ENCODE peak calls at places on chromosome 20, in eight cellular contexts. O is testis, W is esophagus squamous epithelium, N is heart left ventricle, H is transverse colon, G is GM12892, L is A549, I is lower leg skin. S is an unnamed sample.

GRCh38 chr20:24910461-24910860 is 38.6 kb upstream of the CST7 start:
- DNase-seq in O (no peak), W (no peak), N (no peak), H (no peak), G (no peak), L (no peak), I (peak; percentile 80), S (no peak)

GRCh38 chr20:63031251-63032014 is 24.7 kb upstream of the BHLHE23 start:
- DNase-seq in O (no peak), W (no peak), N (no peak), H (no peak), G (no peak), L (no peak), I (no peak), S (no peak)

GRCh38 chr20:32433311-32434021 is 75.3 kb downstream of the ASXL1 start:
- DNase-seq in O (no peak), W (no peak), N (no peak), H (no peak), G (no peak), L (no peak), I (peak; percentile 82), S (no peak)

GRCh38 chr20:45011108-45011526 is 44.8 kb downstream of the STK4 start:
- DNase-seq in O (peak; percentile 87), W (no peak), N (peak; percentile 33), H (peak; percentile 65), G (no peak), L (peak; percentile 47), I (no peak), S (no peak)

GRCh38 chr20:9119776-9120175 is 50.9 kb downstream of the PLCB4 start:
- DNase-seq in O (peak; percentile 66), W (no peak), N (peak; percentile 62), H (no peak), G (no peak), L (no peak), I (no peak), S (peak; percentile 45)

GRCh38 chr20:47306095-47306494 is 50.4 kb downstream of the ZMYND8 start:
- DNase-seq in O (no peak), W (no peak), N (no peak), H (no peak), G (no peak), L (no peak), I (peak; percentile 42), S (no peak)

GRCh38 chr20:51562334-51563140 is 20.0 kb upstream of the NFATC2 start:
- DNase-seq in O (peak; percentile 83), W (no peak), N (peak; percentile 89), H (peak; percentile 71), G (peak; percentile 34), L (peak; percentile 90), I (peak; percentile 95), S (peak; percentile 84)

GRCh38 chr20:62129731-62130531 is 7.7 kb downstream of the LSM14B start:
- DNase-seq in O (no peak), W (no peak), N (no peak), H (no peak), G (no peak), L (no peak), I (no peak), S (no peak)

GRCh38 chr20:39019805-39020325 is 57.7 kb downstream of the DHX35 start:
- DNase-seq in O (no peak), W (no peak), N (no peak), H (no peak), G (no peak), L (no peak), I (no peak), S (no peak)

GRCh38 chr20:48332555-48332954 is 495.2 kb downstream of the PREX1 start:
- DNase-seq in O (no peak), W (no peak), N (no peak), H (no peak), G (no peak), L (no peak), I (no peak), S (no peak)

GRCh38 chr20:58546312-58546711 is 31.1 kb upstream of the APCDD1L start:
- DNase-seq in O (peak; percentile 3), W (no peak), N (no peak), H (no peak), G (no peak), L (no peak), I (peak; percentile 46), S (no peak)

GRCh38 chr20:25081065-25081729 is 744 bp downstream of the VSX1 start:
- DNase-seq in O (peak; percentile 71), W (no peak), N (no peak), H (no peak), G (no peak), L (no peak), I (peak; percentile 80), S (no peak)

GRCh38 chr20:50191065-50191565 is 485 bp downstream of the CEBPB start:
- DNase-seq in O (peak; percentile 52), W (no peak), N (peak; percentile 67), H (peak; percentile 75), G (no peak), L (no peak), I (peak; percentile 93), S (no peak)

GRCh38 chr20:36355469-36356171 is 49.5 kb downstream of the DLGAP4 start:
- DNase-seq in O (peak; percentile 65), W (no peak), N (no peak), H (no peak), G (no peak), L (peak; percentile 38), I (no peak), S (no peak)

GRCh38 chr20:60095456-60095855 is 137.2 kb downstream of the CDH26 start:
- DNase-seq in O (no peak), W (no peak), N (peak; percentile 22), H (no peak), G (no peak), L (no peak), I (peak; percentile 48), S (no peak)

GRCh38 chr20:12847862-12848261 is 160.9 kb upstream of the SPTLC3 start:
- DNase-seq in O (no peak), W (no peak), N (no peak), H (no peak), G (no peak), L (no peak), I (no peak), S (no peak)

GRCh38 chr20:36043892-36044515 is 75.6 kb downstream of the CNBD2 start:
- DNase-seq in O (no peak), W (no peak), N (no peak), H (no peak), G (no peak), L (no peak), I (no peak), S (no peak)

GRCh38 chr20:42254673-42255072 is 636.5 kb upstream of the CHD6 start:
- DNase-seq in O (no peak), W (no peak), N (no peak), H (no peak), G (no peak), L (no peak), I (peak; percentile 10), S (no peak)
- TF ChIP-seq POLR2A in O (no peak), W (no peak), N (no peak), H (no peak), G (no peak), L (no peak), I (no peak), S (no peak)

GRCh38 chr20:3174442-3175263 is 1.3 kb upstream of the LZTS3 start:
- DNase-seq in O (peak; percentile 32), W (no peak), N (no peak), H (no peak), G (no peak), L (peak; percentile 61), I (no peak), S (no peak)
- TF ChIP-seq POLR2A in O (no peak), W (no peak), N (no peak), H (no peak), G (no peak), L (no peak), I (no peak), S (no peak)

DNA sequence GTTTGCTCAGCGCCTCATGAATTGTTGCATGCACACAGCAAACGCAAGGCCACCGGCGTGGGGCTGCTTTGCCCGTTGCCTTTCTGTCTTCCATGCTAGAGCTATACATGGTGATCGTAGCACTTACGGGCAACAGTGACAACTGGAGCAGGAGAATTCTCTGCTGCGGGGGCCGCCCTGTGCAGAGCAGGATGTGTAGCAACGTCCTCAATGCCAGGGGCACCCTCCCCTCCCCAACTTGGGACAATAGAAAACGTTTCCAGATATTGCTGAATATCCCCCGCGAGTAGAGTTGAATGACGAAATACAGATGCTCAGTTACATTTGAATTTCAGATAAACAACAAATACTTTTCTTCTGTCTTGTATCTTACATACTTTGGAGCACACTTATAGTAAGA is 198.7 kb downstream of the TFAP2C start:
- DNase-seq in O (no peak), W (no peak), N (no peak), H (no peak), G (no peak), L (no peak), I (no peak), S (no peak)
- TF ChIP-seq POLR2A in O (no peak), W (no peak), N (no peak), H (no peak), G (no peak), L (no peak), I (no peak), S (no peak)

GRCh38 chr20:34875657-34876160 is 703 bp upstream of the ACSS2 start:
- DNase-seq in O (no peak), W (no peak), N (no peak), H (no peak), G (no peak), L (no peak), I (no peak), S (no peak)

GRCh38 chr20:34877002-34877264 is 521 bp downstream of the ACSS2 start:
- DNase-seq in O (no peak), W (no peak), N (no peak), H (no peak), G (no peak), L (no peak), I (no peak), S (no peak)

GRCh38 chr20:34874094-34874654 is 1.5 kb upstream of the GGT7 start:
- DNase-seq in O (peak; percentile 87), W (peak; percentile 21), N (peak; percentile 75), H (peak; percentile 88), G (no peak), L (peak; percentile 90), I (peak; percentile 92), S (peak; percentile 81)

GRCh38 chr20:34873583-34874093 is 982 bp upstream of the GGT7 start:
- DNase-seq in O (no peak), W (no peak), N (no peak), H (no peak), G (no peak), L (no peak), I (no peak), S (no peak)

DNA sequence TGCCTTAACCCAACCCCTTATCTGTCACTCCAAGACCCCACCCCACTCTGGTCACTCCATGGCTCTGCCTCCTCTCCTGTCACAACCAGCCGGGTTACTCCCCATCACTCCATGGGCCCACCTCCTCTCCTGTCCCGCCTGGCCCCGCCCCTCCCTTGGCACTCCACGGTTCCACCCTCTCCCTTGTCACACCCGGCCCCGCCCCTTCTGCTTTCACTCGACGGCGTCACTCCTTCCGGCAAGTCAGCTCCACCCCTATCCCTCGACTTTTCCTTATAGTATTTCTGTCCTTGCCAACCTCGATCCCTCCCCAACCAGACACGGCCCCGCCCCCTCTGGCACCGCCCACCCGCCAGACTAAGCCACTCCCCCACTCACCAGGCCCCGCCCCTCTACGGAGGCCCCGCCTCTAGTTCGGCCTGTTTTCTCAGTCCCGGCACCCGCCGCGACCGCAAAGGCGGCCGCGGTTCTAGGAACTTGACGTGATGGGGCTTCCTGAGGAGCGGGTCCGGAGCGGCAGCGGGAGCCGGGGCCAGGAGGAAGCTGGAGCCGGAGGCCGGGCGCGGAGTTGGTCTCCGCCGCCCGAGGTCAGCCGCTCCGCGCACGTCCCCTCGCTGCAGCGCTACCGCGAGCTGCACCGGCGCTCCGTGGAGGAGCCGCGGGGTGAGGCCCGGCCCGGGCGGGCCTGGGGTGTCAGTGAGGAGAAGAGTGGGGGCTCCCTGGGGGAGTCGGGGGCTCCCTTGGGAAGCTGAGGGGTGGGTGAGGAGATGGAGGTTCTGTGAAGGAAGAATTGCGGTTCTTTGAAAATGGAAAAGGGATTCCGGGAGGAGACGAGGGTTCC is at the start of gene ACSS2:
- DNase-seq in O (peak; percentile 99), W (peak; percentile 94), N (peak; percentile 100), H (peak; percentile 100), G (peak; percentile 65), L (peak; percentile 98), I (peak; percentile 100), S (peak; percentile 99)
- TF ChIP-seq POLR2A in O (no peak), W (no peak), N (peak; percentile 94), H (peak; percentile 93), G (no peak), L (peak; percentile 64), I (no peak), S (peak; percentile 59)

S was measured in breast epithelium.